ENCODE peak calls at places on chromosomes 4 and X, in eight cellular contexts. P is AG04450, R is fibroblast of mammary gland, X is choroid plexus epithelial cell, K is pancreas, V is ascending aorta, Z is left lung, H is upper lobe of left lung. N is an unnamed sample.
A peak's percentile ranks its signal among the peaks of the same experiment; 100 is the strongest.

GRCh38 chrX:101417981-101418841 is 10.2 kb downstream of the HNRNPH2 start:
- DNase-seq in P (no peak), R (no peak), X (no peak), K (peak; percentile 55), V (no peak), Z (peak; percentile 93), H (peak; percentile 62), N (peak; percentile 49)

GRCh38 chr4:39032218-39033085 is at the start of gene TMEM156:
- DNase-seq in P (no peak), R (peak; percentile 56), X (peak; percentile 72), K (no peak), V (no peak), Z (no peak), H (no peak), N (peak; percentile 61)

GRCh38 chrX:115968436-115969252 is 201.9 kb upstream of the AGTR2 start:
- DNase-seq in P (no peak), R (peak; percentile 56), X (peak; percentile 17), K (no peak), V (no peak), Z (peak; percentile 79), H (peak; percentile 61), N (peak; percentile 8)

GRCh38 chrX:33415454-33415853 is 204.1 kb upstream of the DMD start:
- DNase-seq in P (no peak), R (no peak), X (no peak), K (no peak), V (no peak), Z (no peak), H (peak; percentile 65), N (no peak)

GRCh38 chr4:122712782-122713181 is 19.7 kb upstream of the BBS12 start:
- DNase-seq in P (no peak), R (peak; percentile 70), X (peak; percentile 31), K (no peak), V (no peak), Z (no peak), H (no peak), N (peak; percentile 12)

GRCh38 chr4:66949424-66949823 is 595.9 kb downstream of the CENPC start:
- DNase-seq in P (no peak), R (no peak), X (no peak), K (no peak), V (no peak), Z (no peak), H (no peak), N (no peak)

GRCh38 chr4:26687728-26688127 is 103.8 kb downstream of the TBC1D19 start:
- DNase-seq in P (peak; percentile 70), R (peak; percentile 68), X (peak; percentile 90), K (no peak), V (no peak), Z (no peak), H (no peak), N (peak; percentile 87)

GRCh38 chr4:159111417-159111816 is 8.5 kb downstream of the RAPGEF2 start:
- DNase-seq in P (no peak), R (no peak), X (no peak), K (no peak), V (no peak), Z (no peak), H (no peak), N (no peak)

GRCh38 chr4:79209822-79210635 is 115.8 kb downstream of the NAA11 start:
- DNase-seq in P (no peak), R (no peak), X (no peak), K (no peak), V (no peak), Z (no peak), H (no peak), N (no peak)

GRCh38 chrX:27619975-27620374 is 29.8 kb downstream of the DCAF8L2 start:
- DNase-seq in P (no peak), R (peak; percentile 7), X (peak; percentile 46), K (no peak), V (no peak), Z (no peak), H (no peak), N (no peak)

GRCh38 chr4:139281212-139281611 is 1.2 kb upstream of the MGARP start:
- DNase-seq in P (no peak), R (peak; percentile 10), X (peak; percentile 15), K (no peak), V (no peak), Z (no peak), H (no peak), N (no peak)

GRCh38 chr4:74028504-74028903 is 10.0 kb downstream of the CXCL3 start:
- DNase-seq in P (no peak), R (no peak), X (no peak), K (no peak), V (no peak), Z (no peak), H (no peak), N (no peak)

GRCh38 chr4:152094851-152095700 is 334.3 kb upstream of the GATB start:
- DNase-seq in P (peak; percentile 33), R (peak; percentile 56), X (peak; percentile 33), K (no peak), V (no peak), Z (no peak), H (no peak), N (peak; percentile 80)

GRCh38 chr4:92246384-92246783 is 57.4 kb upstream of the GRID2 start:
- DNase-seq in P (no peak), R (no peak), X (no peak), K (no peak), V (no peak), Z (no peak), H (no peak), N (no peak)

GRCh38 chr4:147830987-147831386 is 99.1 kb downstream of the ARHGAP10 start:
- DNase-seq in P (no peak), R (peak; percentile 83), X (peak; percentile 82), K (no peak), V (no peak), Z (no peak), H (no peak), N (peak; percentile 48)

GRCh38 chr4:62644372-62644771 is 1444.2 kb downstream of the ADGRL3 start:
- DNase-seq in P (no peak), R (peak; percentile 1), X (peak; percentile 43), K (no peak), V (no peak), Z (no peak), H (no peak), N (peak; percentile 33)

GRCh38 chr4:52612341-52612740 is 46.8 kb downstream of the USP46 start:
- DNase-seq in P (no peak), R (no peak), X (no peak), K (no peak), V (no peak), Z (no peak), H (no peak), N (no peak)

GRCh38 chrX:41332408-41332987 is 1.5 kb upstream of the DDX3X start:
- DNase-seq in P (no peak), R (no peak), X (peak; percentile 58), K (no peak), V (no peak), Z (no peak), H (peak; percentile 51), N (peak; percentile 58)

GRCh38 chr4:152304220-152304619 is 231.7 kb downstream of the FBXW7 start:
- DNase-seq in P (no peak), R (peak; percentile 30), X (no peak), K (no peak), V (no peak), Z (no peak), H (no peak), N (no peak)

GRCh38 chr4:6043843-6044242 is 25.6 kb upstream of the C4orf50 start:
- DNase-seq in P (no peak), R (no peak), X (no peak), K (no peak), V (no peak), Z (no peak), H (no peak), N (no peak)

GRCh38 chr4:78296261-78296660 is 239.1 kb downstream of the FRAS1 start:
- DNase-seq in P (no peak), R (no peak), X (no peak), K (no peak), V (no peak), Z (no peak), H (no peak), N (no peak)

GRCh38 chr4:40718571-40718970 is 31.2 kb upstream of the NSUN7 start:
- DNase-seq in P (no peak), R (no peak), X (no peak), K (peak; percentile 53), V (no peak), Z (no peak), H (peak; percentile 54), N (no peak)
- H3K4me3 ChIP-seq in P (no peak overlapping the region), R (no peak overlapping the region), X (no peak overlapping the region), K (no peak overlapping the region), V (no peak overlapping the region), Z (no peak overlapping the region), H (no peak overlapping the region), N (no peak overlapping the region)

GRCh38 chr4:1289232-1290164 is at the start of gene MAEA:
- DNase-seq in P (peak; percentile 84), R (peak; percentile 95), X (peak; percentile 97), K (peak; percentile 97), V (peak; percentile 85), Z (peak; percentile 98), H (peak; percentile 95), N (peak; percentile 96)
- TF ChIP-seq CTCF in P (no peak), R (no peak), X (no peak), K (no peak), V (no peak), Z (no peak), H (peak; percentile 4), N (no peak)

GRCh38 chr4:145845118-145845517 is 93.5 kb downstream of the ZNF827 start:
- DNase-seq in P (no peak), R (no peak), X (no peak), K (no peak), V (no peak), Z (no peak), H (no peak), N (no peak)

GRCh38 chr4:145843651-145844050 is 95.0 kb downstream of the ZNF827 start:
- DNase-seq in P (no peak), R (no peak), X (no peak), K (no peak), V (no peak), Z (no peak), H (no peak), N (no peak)

GRCh38 chr4:145852256-145852839 is 86.3 kb downstream of the ZNF827 start:
- DNase-seq in P (no peak), R (peak; percentile 36), X (peak; percentile 35), K (no peak), V (no peak), Z (no peak), H (no peak), N (no peak)

GRCh38 chr4:145851516-145852201 is 87.0 kb downstream of the ZNF827 start:
- DNase-seq in P (no peak), R (no peak), X (no peak), K (no peak), V (no peak), Z (no peak), H (no peak), N (no peak)

GRCh38 chr4:145847764-145848163 is 90.9 kb downstream of the ZNF827 start:
- DNase-seq in P (no peak), R (no peak), X (no peak), K (no peak), V (no peak), Z (no peak), H (no peak), N (no peak)
- H3K4me3 ChIP-seq in P (no peak overlapping the region), R (no peak overlapping the region), X (no peak overlapping the region), K (no peak overlapping the region), V (no peak overlapping the region), Z (no peak overlapping the region), H (no peak overlapping the region), N (no peak overlapping the region)

GRCh38 chr4:43778187-43778915 is 670.3 kb downstream of the KCTD8 start:
- DNase-seq in P (no peak), R (no peak), X (no peak), K (no peak), V (no peak), Z (no peak), H (no peak), N (no peak)

GRCh38 chr4:43781125-43781524 is 667.5 kb downstream of the KCTD8 start:
- DNase-seq in P (no peak), R (no peak), X (no peak), K (no peak), V (no peak), Z (no peak), H (no peak), N (no peak)

GRCh38 chr4:43782391-43782790 is 666.2 kb downstream of the KCTD8 start:
- DNase-seq in P (no peak), R (no peak), X (no peak), K (no peak), V (no peak), Z (no peak), H (no peak), N (no peak)
- TF ChIP-seq CTCF in P (no peak), R (no peak), X (no peak), K (no peak), V (no peak), Z (no peak), H (no peak), N (no peak)

N was measured in astrocyte of the spinal cord.